ENCODE peak calls at places on chromosome 4, in four cellular contexts. W is MM.1S, R is IMR-90, G is fibroblast of lung. S is an unnamed sample.

GRCh38 chr4:159117968-159118367 is 15.1 kb downstream of the RAPGEF2 start:
- DNase-seq in R (no peak), G (no peak), W (no peak), S (no peak)

GRCh38 chr4:148716361-148717063 is 274.3 kb upstream of the NR3C2 start:
- DNase-seq in W (no peak), R (no peak), G (no peak), S (no peak)

GRCh38 chr4:103400405-103400804 is 202.3 kb upstream of the CENPE start:
- DNase-seq in G (peak), R (no peak), W (no peak), S (peak)

GRCh38 chr4:173243321-173243720 is 74.7 kb downstream of the GALNT7 start:
- DNase-seq in R (peak), G (peak), W (no peak), S (peak)

GRCh38 chr4:1008840-1009646 is 2.4 kb upstream of the FGFRL1 start:
- DNase-seq in R (no peak), W (no peak), G (no peak), S (peak)

GRCh38 chr4:8225290-8225625 is 26.2 kb downstream of the SH3TC1 start:
- DNase-seq in W (no peak), G (no peak), R (no peak), S (no peak)

GRCh38 chr4:134201216-134202098 is at the start of gene PABPC4L:
- DNase-seq in G (peak), W (no peak), R (peak), S (no peak)

GRCh38 chr4:165177725-165178666 is 29.4 kb upstream of the KLHL2 start:
- DNase-seq in W (no peak), R (no peak), G (no peak), S (peak)

GRCh38 chr4:66160606-66161005 is 490.3 kb upstream of the EPHA5 start:
- DNase-seq in R (no peak), G (peak), W (no peak), S (no peak)

GRCh38 chr4:76272091-76272490 is 20.6 kb downstream of the FAM47E start:
- DNase-seq in R (no peak), G (no peak), W (no peak), S (no peak)

GRCh38 chr4:19807505-19807904 is 444.2 kb upstream of the SLIT2 start:
- DNase-seq in R (peak), G (peak), W (no peak), S (peak)

GRCh38 chr4:111883557-111883999 is 261.7 kb upstream of the FAM241A start:
- DNase-seq in G (no peak), R (no peak), W (no peak), S (no peak)

GRCh38 chr4:182449960-182450359 is 206.8 kb downstream of the TENM3 start:
- DNase-seq in R (no peak), G (peak), W (no peak), S (no peak)

GRCh38 chr4:7774301-7775019 is 165.2 kb downstream of the AFAP1 start:
- DNase-seq in W (no peak), R (no peak), G (no peak), S (no peak)

GRCh38 chr4:56908206-56909082 is 744 bp downstream of the REST start:
- DNase-seq in G (peak), W (peak), R (peak), S (peak)

GRCh38 chr4:156496797-156497196 is 474.8 kb downstream of the PDGFC start:
- DNase-seq in R (peak), W (no peak), G (peak), S (no peak)

GRCh38 chr4:10131202-10131601 is 14.6 kb upstream of the WDR1 start:
- DNase-seq in W (no peak), G (no peak), R (no peak), S (no peak)

GRCh38 chr4:82044141-82044993 is 329.4 kb downstream of the HNRNPD start:
- DNase-seq in G (peak), R (peak), W (no peak), S (peak)

GRCh38 chr4:53537606-53538005 is 53.7 kb downstream of the LNX1 start:
- DNase-seq in G (no peak), W (no peak), R (no peak), S (peak)

GRCh38 chr4:54687887-54688841 is 30.4 kb downstream of the KIT start:
- DNase-seq in R (peak), G (peak), W (no peak), S (no peak)

GRCh38 chr4:164210377-164210776 is 543.6 kb upstream of the SMIM31 start:
- DNase-seq in R (peak), W (no peak), G (peak), S (no peak)

GRCh38 chr4:95087657-95088455 is 330.1 kb downstream of the BMPR1B start:
- DNase-seq in W (no peak), G (peak), R (peak), S (no peak)

GRCh38 chr4:83328486-83328885 is 6.2 kb downstream of the HPSE start:
- DNase-seq in R (no peak), G (no peak), W (peak), S (no peak)

GRCh38 chr4:97548186-97548585 is 595.1 kb downstream of the STPG2 start:
- DNase-seq in G (no peak), R (no peak), W (peak), S (no peak)

GRCh38 chr4:149999485-150000074 is 78.7 kb upstream of the DCLK2 start:
- DNase-seq in R (peak), G (peak), W (peak), S (peak)

GRCh38 chr4:55183926-55184599 is 58.7 kb upstream of the KDR start:
- DNase-seq in G (peak), R (peak), W (no peak), S (peak)

GRCh38 chr4:108651068-108651794 is 832 bp downstream of the OSTC start:
- DNase-seq in R (peak), G (peak), W (peak), S (peak)

GRCh38 chr4:85792576-85792975 is 317.6 kb downstream of the ARHGAP24 start:
- DNase-seq in W (no peak), R (no peak), G (no peak), S (no peak)

GRCh38 chr4:116401293-116401692 is 684.1 kb downstream of the TRAM1L1 start:
- DNase-seq in R (no peak), W (no peak), G (no peak), S (no peak)

GRCh38 chr4:133618963-133619362 is 469.9 kb downstream of the PCDH10 start:
- DNase-seq in R (no peak), W (no peak), G (no peak), S (no peak)

GRCh38 chr4:11548529-11549176 is 120.0 kb upstream of the HS3ST1 start:
- DNase-seq in G (peak), R (peak), W (peak), S (peak)

GRCh38 chr4:73735231-73735630 is 5.1 kb upstream of the CXCL8 start:
- DNase-seq in G (peak), R (peak), W (no peak), S (peak)

GRCh38 chr4:107546637-107547036 is 173.4 kb downstream of the PAPSS1 start:
- DNase-seq in W (no peak), R (no peak), G (no peak), S (peak)

GRCh38 chr4:89158884-89159503 is 47.7 kb downstream of the TIGD2 start:
- DNase-seq in G (peak), R (peak), W (peak), S (peak)

GRCh38 chr4:23969635-23970034 is 79.8 kb upstream of the PPARGC1A start:
- DNase-seq in R (peak), G (no peak), W (no peak), S (no peak)

GRCh38 chr4:105613326-105613725 is 60.9 kb downstream of the ARHGEF38 start:
- DNase-seq in R (no peak), G (peak), W (no peak), S (no peak)

GRCh38 chr4:8592366-8593267 is at the start of gene CPZ:
- DNase-seq in R (peak), W (no peak), G (peak), S (no peak)

GRCh38 chr4:48360285-48360965 is 19.1 kb downstream of the SLAIN2 start:
- DNase-seq in R (peak), G (peak), W (no peak), S (peak)
- H3K9ac ChIP-seq in R (no peak), G (no peak), W (no peak), S (peak)

GRCh38 chr4:3823496-3824341 is 57.5 kb downstream of the ADRA2C start:
- DNase-seq in W (no peak), G (no peak), R (no peak), S (peak)
- TF ChIP-seq CTCF in W (no peak), G (no peak), R (no peak), S (no peak)

GRCh38 chr4:184267206-184267608 is 49.5 kb upstream of the ENPP6 start:
- DNase-seq in G (no peak), R (no peak), W (peak), S (no peak)
- H3K4me2 ChIP-seq in G (no peak), R (no peak), W (peak), S (no peak)

GRCh38 chr4:25180524-25181131 is 20.4 kb upstream of the SEPSECS start:
- DNase-seq in W (peak), G (peak), R (peak), S (peak)

GRCh38 chr4:25182941-25183340 is 22.7 kb upstream of the SEPSECS start:
- DNase-seq in G (no peak), R (no peak), W (no peak), S (no peak)

GRCh38 chr4:25174674-25175073 is 14.4 kb upstream of the SEPSECS start:
- DNase-seq in W (no peak), G (no peak), R (peak), S (peak)

GRCh38 chr4:25177147-25177546 is 16.9 kb upstream of the SEPSECS start:
- DNase-seq in W (no peak), G (no peak), R (no peak), S (no peak)

DNA sequence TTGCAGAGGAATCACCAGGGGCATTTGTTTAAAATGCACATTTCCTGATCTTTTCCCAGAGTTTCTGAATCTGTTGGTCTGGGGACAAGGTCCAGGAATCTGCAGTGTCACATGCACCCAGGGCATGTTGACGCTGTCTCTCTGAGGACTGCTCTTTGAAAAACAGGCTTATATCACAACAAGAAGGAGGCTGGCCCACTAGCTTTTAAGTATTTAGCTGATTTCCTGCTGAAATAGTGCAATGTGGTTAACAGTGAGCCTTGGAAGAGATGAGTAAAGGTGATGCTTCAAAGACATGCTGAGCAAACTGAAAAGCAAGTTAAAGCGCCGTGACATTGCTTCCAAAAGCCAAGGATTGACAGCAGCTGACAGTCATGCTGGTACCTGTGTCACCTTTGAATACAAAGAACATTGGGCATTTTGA is 18.6 kb upstream of the SEPSECS start:
- DNase-seq in G (no peak), R (no peak), W (no peak), S (no peak)
- H3K9ac ChIP-seq in G (no peak), R (no peak), W (no peak), S (no peak)

DNA sequence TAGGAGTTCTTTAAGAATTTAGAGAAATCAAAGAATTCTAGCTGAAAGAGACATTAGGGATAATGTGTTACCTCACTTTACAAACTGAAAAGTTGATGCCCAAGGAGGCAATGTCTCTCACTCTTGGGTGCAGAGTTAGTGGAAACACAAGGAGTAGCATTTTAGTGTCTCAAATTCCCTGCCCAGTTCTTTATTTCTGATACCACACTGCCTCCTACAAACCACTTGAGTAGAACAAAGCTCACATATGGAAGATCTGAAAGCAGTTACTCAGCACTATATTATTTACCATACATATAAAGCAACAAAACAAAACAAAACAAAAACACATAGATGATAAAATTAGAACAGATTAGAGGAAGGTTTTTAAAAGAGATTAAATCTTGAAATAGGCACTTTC is 124.2 kb downstream of the REELD1 start:
- DNase-seq in W (peak), G (no peak), R (peak), S (no peak)
- TF ChIP-seq CTCF in W (peak), G (no peak), R (peak), S (no peak)

GRCh38 chr4:138688531-138689181 is 326.9 kb upstream of the NOCT start:
- DNase-seq in G (no peak), W (no peak), R (peak), S (no peak)

GRCh38 chr4:138689593-138689992 is 326.0 kb upstream of the NOCT start:
- DNase-seq in W (no peak), G (no peak), R (no peak), S (no peak)

GRCh38 chr4:138686078-138686477 is 329.5 kb upstream of the NOCT start:
- DNase-seq in R (no peak), G (no peak), W (no peak), S (no peak)

GRCh38 chr4:138689182-138689546 is 326.4 kb upstream of the NOCT start:
- DNase-seq in G (no peak), W (no peak), R (peak), S (no peak)
- H3K4me2 ChIP-seq in G (peak), W (no peak), R (peak), S (no peak)

DNA sequence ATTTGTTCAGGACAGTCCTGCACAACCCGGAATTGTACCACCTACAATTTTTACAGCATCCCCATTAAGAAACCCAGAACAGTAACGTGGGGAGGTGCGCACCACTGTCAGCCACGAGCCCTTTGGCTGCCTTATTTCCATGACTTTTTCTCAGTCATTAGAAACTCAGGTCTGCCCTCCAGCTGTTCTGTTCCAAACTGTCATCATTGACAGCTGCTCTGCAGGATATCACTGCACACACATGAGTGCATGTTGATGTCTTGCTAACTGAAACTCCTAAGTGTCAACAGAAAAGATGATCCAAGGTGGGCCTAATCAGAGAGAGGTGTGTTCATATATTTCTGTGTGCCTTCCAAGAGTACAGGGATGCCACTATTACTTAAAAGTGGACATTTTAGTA is 123.4 kb downstream of the PARM1 start:
- DNase-seq in W (no peak), G (no peak), R (no peak), S (no peak)
- H3K9ac ChIP-seq in W (no peak), G (no peak), R (no peak), S (no peak)

DNA sequence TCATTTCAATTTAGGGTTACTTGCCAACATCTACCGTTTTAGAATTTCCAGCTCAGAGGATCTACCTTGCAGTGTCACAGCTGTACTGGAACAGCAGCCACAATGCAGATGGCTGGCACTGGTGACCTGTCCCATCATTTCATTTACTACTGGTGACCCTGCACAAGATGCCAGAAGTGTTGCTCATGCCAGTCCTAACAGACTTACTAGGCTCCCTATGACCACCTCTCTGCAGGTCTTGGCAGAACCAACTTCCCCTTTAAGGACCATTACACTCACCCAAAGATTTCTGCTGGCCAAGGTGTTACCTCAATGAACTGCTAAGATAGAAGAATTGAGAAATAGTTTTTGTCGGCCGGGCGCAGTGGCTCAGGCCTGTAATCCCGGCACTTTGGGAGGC is 106.9 kb downstream of the C4orf51 start:
- DNase-seq in W (no peak), R (no peak), G (no peak), S (no peak)
- TF ChIP-seq CTCF in W (no peak), R (no peak), G (no peak), S (no peak)

DNA sequence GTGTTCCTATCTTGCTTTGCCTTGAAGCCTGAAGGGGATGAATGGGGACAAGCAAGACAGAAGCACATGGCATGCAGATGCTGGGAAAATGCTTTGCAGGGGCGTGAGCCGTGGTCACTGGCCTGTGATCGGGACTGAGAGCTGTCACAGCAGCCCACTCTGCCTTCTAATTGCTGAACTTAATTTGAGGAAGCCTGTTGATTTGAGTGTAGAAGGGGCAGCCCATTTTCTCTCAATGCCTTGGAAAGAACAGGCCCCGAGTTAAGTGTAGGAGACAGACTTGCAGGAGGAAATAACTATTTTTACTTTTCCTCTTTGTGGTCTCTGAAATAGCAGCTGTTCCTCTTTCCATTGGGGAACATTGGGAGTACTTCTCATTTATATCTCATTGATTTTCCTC is 26.1 kb upstream of the TBC1D1 start:
- DNase-seq in G (no peak), R (no peak), W (no peak), S (no peak)
- H3K4me2 ChIP-seq in G (no peak), R (no peak), W (no peak), S (no peak)

GRCh38 chr4:42906906-42907774 is 14.6 kb downstream of the GRXCR1 start:
- DNase-seq in R (no peak), G (peak), W (peak), S (peak)
- H3K9ac ChIP-seq in R (no peak), G (no peak), W (no peak), S (no peak)

S was measured in mammary epithelial cell.